ENCODE peak calls at places on chromosome 10, in nine cellular contexts. J is Peyer's patch, C is endodermal cell, G is tibial nerve, B is lung, M is ovary, L is cardiac muscle cell, Z is right lobe of liver, Q is HCT116. I is an unnamed sample. For H3K4me1, the result is how much of the 10 kb centered on the place peaks cover.

GRCh38 chr10:122018951-122019413 is 30.0 kb downstream of the TACC2 start:
- DNase-seq in J (no peak), C (no peak), G (no peak), B (peak), M (no peak), L (no peak), Z (peak), Q (no peak), I (no peak)

GRCh38 chr10:132223156-132223590 is 36.4 kb downstream of the DPYSL4 start:
- DNase-seq in J (peak), C (peak), G (peak), B (peak), M (peak), L (peak), Z (peak), Q (peak), I (no peak)

GRCh38 chr10:125661942-125662515 is 20.9 kb downstream of the TEX36 start:
- DNase-seq in J (no peak), C (peak), G (no peak), B (no peak), M (no peak), L (no peak), Z (no peak), Q (peak), I (no peak)

GRCh38 chr10:75469018-75469616 is 37.7 kb downstream of the LRMDA start:
- DNase-seq in J (no peak), C (no peak), G (peak), B (peak), M (no peak), L (no peak), Z (no peak), Q (no peak), I (no peak)

GRCh38 chr10:69965919-69966662 is 86.6 kb upstream of the MACROH2A2 start:
- DNase-seq in J (peak), C (no peak), G (no peak), B (peak), M (no peak), L (no peak), Z (no peak), Q (no peak), I (no peak)

GRCh38 chr10:43209651-43210141 is 57.2 kb downstream of the RASGEF1A start:
- DNase-seq in J (no peak), C (peak), G (no peak), B (no peak), M (peak), L (no peak), Z (peak), Q (no peak), I (no peak)

GRCh38 chr10:2772791-2773644 is 294.3 kb upstream of the PFKP start:
- DNase-seq in J (no peak), C (no peak), G (no peak), B (no peak), M (no peak), L (no peak), Z (no peak), Q (no peak), I (no peak)

GRCh38 chr10:126658928-126659327 is 11.6 kb downstream of the C10orf90 start:
- DNase-seq in J (no peak), C (no peak), G (no peak), B (no peak), M (no peak), L (no peak), Z (no peak), Q (no peak), I (no peak)

GRCh38 chr10:31704195-31704594 is 224.4 kb downstream of the ARHGAP12 start:
- DNase-seq in J (no peak), C (no peak), G (no peak), B (no peak), M (no peak), L (no peak), Z (no peak), Q (no peak), I (no peak)

GRCh38 chr10:99682032-99682431 is 22.7 kb downstream of the ENTPD7 start:
- DNase-seq in J (no peak), C (no peak), G (no peak), B (no peak), M (no peak), L (no peak), Z (no peak), Q (no peak), I (no peak)

GRCh38 chr10:1184541-1185415 is 128.6 kb downstream of the WDR37 start:
- DNase-seq in J (no peak), C (no peak), G (no peak), B (no peak), M (peak), L (no peak), Z (peak), Q (no peak), I (no peak)

GRCh38 chr10:86160890-86161585 is 205.6 kb downstream of the GRID1 start:
- DNase-seq in J (no peak), C (no peak), G (no peak), B (no peak), M (peak), L (no peak), Z (no peak), Q (no peak), I (no peak)

GRCh38 chr10:11205026-11205772 is 187.5 kb downstream of the CELF2 start:
- DNase-seq in J (no peak), C (no peak), G (no peak), B (no peak), M (no peak), L (no peak), Z (no peak), Q (no peak), I (no peak)

GRCh38 chr10:110083884-110084283 is 76.1 kb downstream of the ADD3 start:
- DNase-seq in J (no peak), C (no peak), G (no peak), B (no peak), M (no peak), L (no peak), Z (no peak), Q (no peak), I (no peak)

GRCh38 chr10:31959461-31960173 is 31.0 kb upstream of the ARHGAP12 start:
- DNase-seq in J (no peak), C (no peak), G (no peak), B (no peak), M (no peak), L (no peak), Z (no peak), Q (no peak), I (no peak)

GRCh38 chr10:22621726-22622125 is 92.7 kb downstream of the PIP4K2A start:
- DNase-seq in J (no peak), C (no peak), G (no peak), B (no peak), M (no peak), L (no peak), Z (no peak), Q (no peak), I (no peak)

GRCh38 chr10:92573091-92573797 is 649 bp downstream of the IDE start:
- DNase-seq in J (peak), C (peak), G (no peak), B (peak), M (peak), L (peak), Z (peak), Q (no peak), I (no peak)

GRCh38 chr10:133237241-133238065 is at the start of gene VENTX:
- DNase-seq in J (no peak), C (peak), G (no peak), B (no peak), M (no peak), L (no peak), Z (no peak), Q (no peak), I (no peak)

GRCh38 chr10:7988985-7989384 is 65.5 kb upstream of the GATA3 start:
- DNase-seq in J (no peak), C (peak), G (no peak), B (no peak), M (no peak), L (no peak), Z (no peak), Q (no peak), I (no peak)

GRCh38 chr10:18527692-18528091 is 123.7 kb downstream of the NSUN6 start:
- DNase-seq in J (no peak), C (no peak), G (no peak), B (no peak), M (no peak), L (no peak), Z (no peak), Q (no peak), I (no peak)

GRCh38 chr10:87500646-87501048 is 4.0 kb upstream of the MINPP1 start:
- DNase-seq in J (no peak), C (no peak), G (no peak), B (no peak), M (no peak), L (no peak), Z (no peak), Q (no peak), I (no peak)

GRCh38 chr10:91576096-91576545 is 56.8 kb downstream of the PPP1R3C start:
- DNase-seq in J (no peak), C (no peak), G (no peak), B (no peak), M (no peak), L (no peak), Z (no peak), Q (no peak), I (no peak)

GRCh38 chr10:125002044-125002422 is 60.1 kb downstream of the ZRANB1 start:
- DNase-seq in J (no peak), C (no peak), G (no peak), B (no peak), M (no peak), L (no peak), Z (peak), Q (no peak), I (no peak)

GRCh38 chr10:6269953-6270867 is 67.5 kb downstream of the PFKFB3 start:
- DNase-seq in J (peak), C (no peak), G (no peak), B (no peak), M (no peak), L (no peak), Z (no peak), Q (no peak), I (no peak)

GRCh38 chr10:30346135-30346534 is 2.9 kb downstream of the MTPAP start:
- DNase-seq in J (no peak), C (no peak), G (no peak), B (no peak), M (no peak), L (no peak), Z (no peak), Q (no peak), I (no peak)

GRCh38 chr10:4183761-4184261 is 398.8 kb upstream of the KLF6 start:
- DNase-seq in J (no peak), C (no peak), G (no peak), B (no peak), M (no peak), L (no peak), Z (no peak), Q (no peak), I (no peak)

GRCh38 chr10:7686351-7687171 is 16.6 kb upstream of the ITIH2 start:
- DNase-seq in J (no peak), C (no peak), G (no peak), B (peak), M (no peak), L (no peak), Z (peak), Q (no peak), I (no peak)

GRCh38 chr10:3886191-3886590 is 101.2 kb upstream of the KLF6 start:
- DNase-seq in J (no peak), C (peak), G (no peak), B (no peak), M (peak), L (peak), Z (peak), Q (no peak), I (no peak)

GRCh38 chr10:110260746-110261477 is 43.8 kb downstream of the SMNDC1 start:
- DNase-seq in J (no peak), C (no peak), G (no peak), B (no peak), M (no peak), L (no peak), Z (no peak), Q (no peak), I (no peak)

GRCh38 chr10:63711866-63712716 is 190.9 kb downstream of the REEP3 start:
- DNase-seq in J (peak), C (no peak), G (peak), B (peak), M (peak), L (no peak), Z (peak), Q (peak), I (peak)

GRCh38 chr10:89062861-89063260 is 72.3 kb downstream of the FAS start:
- DNase-seq in J (no peak), C (no peak), G (no peak), B (peak), M (peak), L (no peak), Z (peak), Q (no peak), I (no peak)

GRCh38 chr10:122178655-122179054 is 92.4 kb upstream of the BTBD16 start:
- DNase-seq in J (no peak), C (no peak), G (no peak), B (no peak), M (no peak), L (no peak), Z (no peak), Q (no peak), I (no peak)

GRCh38 chr10:94065787-94066186 is 72.1 kb downstream of the PLCE1 start:
- DNase-seq in J (no peak), C (no peak), G (no peak), B (no peak), M (no peak), L (no peak), Z (no peak), Q (no peak), I (no peak)

GRCh38 chr10:118800920-118801319 is 46.1 kb upstream of the CACUL1 start:
- DNase-seq in J (no peak), C (no peak), G (no peak), B (no peak), M (no peak), L (peak), Z (peak), Q (no peak), I (no peak)

GRCh38 chr10:75542084-75542483 is 110.7 kb downstream of the LRMDA start:
- DNase-seq in J (no peak), C (no peak), G (no peak), B (no peak), M (no peak), L (no peak), Z (no peak), Q (no peak), I (no peak)

GRCh38 chr10:117609095-117609821 is 66.7 kb downstream of the EMX2 start:
- DNase-seq in J (no peak), C (no peak), G (no peak), B (peak), M (peak), L (no peak), Z (no peak), Q (no peak), I (no peak)

GRCh38 chr10:132446661-132447445 is 49.9 kb downstream of the PWWP2B start:
- DNase-seq in J (peak), C (peak), G (no peak), B (peak), M (no peak), L (peak), Z (peak), Q (peak), I (no peak)

GRCh38 chr10:73814896-73815718 is 3.7 kb upstream of the NDST2 start:
- DNase-seq in J (no peak), C (peak), G (no peak), B (no peak), M (no peak), L (no peak), Z (no peak), Q (peak), I (no peak)

GRCh38 chr10:71765176-71765906 is 8.0 kb downstream of the VSIR start:
- DNase-seq in J (no peak), C (no peak), G (no peak), B (no peak), M (no peak), L (no peak), Z (no peak), Q (no peak), I (no peak)
- TF ChIP-seq CTCF in J (no peak), C (no peak), G (no peak), B (no peak), M (no peak), L (no peak), Z (no peak), Q (no peak), I (peak)

DNA sequence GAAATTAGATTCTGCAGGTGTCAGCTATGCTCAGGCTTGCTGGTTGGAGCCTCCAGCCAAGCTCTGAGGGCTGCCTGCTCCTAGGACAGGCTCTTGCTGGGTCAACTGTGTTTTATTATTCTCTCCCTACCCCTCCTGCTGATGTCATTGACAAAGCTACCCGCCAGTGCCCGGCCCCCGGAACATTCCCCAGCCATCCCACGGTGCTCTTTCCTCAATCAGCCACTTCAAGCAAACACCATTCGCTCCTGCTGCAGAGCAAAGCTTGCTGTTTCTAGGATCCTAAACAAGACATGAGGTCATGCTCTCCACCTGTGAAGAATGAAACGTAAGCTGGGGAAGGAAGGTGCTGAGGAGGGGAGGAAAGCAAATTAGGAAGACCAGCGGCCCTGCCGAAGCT is 2.1 kb upstream of the C10orf71 start:
- DNase-seq in J (no peak), C (peak), G (no peak), B (no peak), M (no peak), L (no peak), Z (no peak), Q (no peak), I (no peak)
- H3K4me1 ChIP-seq in J (under half), C (under half), G (under half), B (under half), M (under half), L (under half), Z (under half), Q (under half), I (under half)

GRCh38 chr10:114458955-114459354 is 54.7 kb upstream of the AFAP1L2 start:
- DNase-seq in J (no peak), C (peak), G (no peak), B (peak), M (peak), L (no peak), Z (no peak), Q (peak), I (no peak)
- TF ChIP-seq CTCF in J (peak), C (peak), G (no peak), B (no peak), M (peak), L (peak), Z (peak), Q (peak), I (peak)

GRCh38 chr10:103816431-103816830 is 38.9 kb downstream of the SH3PXD2A start:
- DNase-seq in J (no peak), C (no peak), G (no peak), B (no peak), M (no peak), L (no peak), Z (no peak), Q (peak), I (no peak)

GRCh38 chr10:103818765-103819374 is 36.5 kb downstream of the SH3PXD2A start:
- DNase-seq in J (no peak), C (peak), G (no peak), B (no peak), M (no peak), L (no peak), Z (no peak), Q (no peak), I (no peak)

GRCh38 chr10:103814626-103815370 is 40.6 kb downstream of the SH3PXD2A start:
- DNase-seq in J (no peak), C (no peak), G (no peak), B (no peak), M (no peak), L (no peak), Z (no peak), Q (no peak), I (no peak)

GRCh38 chr10:103820101-103821062 is 35.0 kb downstream of the SH3PXD2A start:
- DNase-seq in J (no peak), C (no peak), G (peak), B (peak), M (peak), L (no peak), Z (peak), Q (no peak), I (no peak)

DNA sequence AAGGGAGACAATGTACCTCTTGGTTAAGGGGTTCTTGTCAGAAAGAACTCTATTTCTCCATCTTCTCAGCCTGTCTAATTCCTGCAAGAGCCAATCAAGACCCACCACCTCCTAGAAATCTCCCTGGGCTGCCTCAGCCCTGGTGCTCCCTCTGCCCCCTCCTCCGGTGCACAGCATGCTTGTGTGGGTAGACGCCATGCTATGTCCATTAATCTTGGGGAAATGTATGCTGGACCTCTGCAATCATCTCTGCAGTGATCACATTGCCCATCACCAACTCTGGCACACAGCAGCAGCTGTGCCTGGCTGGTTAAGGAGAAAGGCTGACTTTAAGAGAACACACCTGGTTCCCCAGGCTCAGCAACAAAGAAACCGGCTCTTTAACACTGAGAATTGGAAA is 37.3 kb downstream of the SH3PXD2A start:
- DNase-seq in J (no peak), C (no peak), G (no peak), B (no peak), M (no peak), L (no peak), Z (no peak), Q (no peak), I (no peak)
- H3K4me1 ChIP-seq in J (under half), C (under half), G (under half), B (under half), M (under half), L (half or more), Z (under half), Q (under half), I (under half)

GRCh38 chr10:56722912-56723311 is 361.9 kb upstream of the ZWINT start:
- DNase-seq in J (no peak), C (peak), G (no peak), B (no peak), M (no peak), L (no peak), Z (no peak), Q (no peak), I (no peak)
- TF ChIP-seq CTCF in J (no peak), C (no peak), G (no peak), B (no peak), M (no peak), L (no peak), Z (no peak), Q (no peak), I (no peak)

GRCh38 chr10:97517096-97517750 is 18.5 kb downstream of the UBTD1 start:
- DNase-seq in J (no peak), C (no peak), G (no peak), B (no peak), M (peak), L (no peak), Z (no peak), Q (no peak), I (no peak)

GRCh38 chr10:97515260-97515978 is 16.7 kb downstream of the UBTD1 start:
- DNase-seq in J (no peak), C (no peak), G (no peak), B (no peak), M (no peak), L (no peak), Z (peak), Q (no peak), I (no peak)

GRCh38 chr10:97517778-97518561 is 19.2 kb downstream of the UBTD1 start:
- DNase-seq in J (no peak), C (peak), G (no peak), B (no peak), M (peak), L (no peak), Z (no peak), Q (peak), I (no peak)

GRCh38 chr10:97511711-97512445 is 13.2 kb downstream of the UBTD1 start:
- DNase-seq in J (no peak), C (no peak), G (no peak), B (no peak), M (no peak), L (no peak), Z (no peak), Q (no peak), I (no peak)

GRCh38 chr10:97514344-97514743 is 15.6 kb downstream of the UBTD1 start:
- DNase-seq in J (no peak), C (no peak), G (no peak), B (no peak), M (no peak), L (peak), Z (no peak), Q (no peak), I (no peak)
- H3K4me1 ChIP-seq in J (under half), C (under half), G (under half), B (under half), M (under half), L (under half), Z (under half), Q (under half), I (under half)

DNA sequence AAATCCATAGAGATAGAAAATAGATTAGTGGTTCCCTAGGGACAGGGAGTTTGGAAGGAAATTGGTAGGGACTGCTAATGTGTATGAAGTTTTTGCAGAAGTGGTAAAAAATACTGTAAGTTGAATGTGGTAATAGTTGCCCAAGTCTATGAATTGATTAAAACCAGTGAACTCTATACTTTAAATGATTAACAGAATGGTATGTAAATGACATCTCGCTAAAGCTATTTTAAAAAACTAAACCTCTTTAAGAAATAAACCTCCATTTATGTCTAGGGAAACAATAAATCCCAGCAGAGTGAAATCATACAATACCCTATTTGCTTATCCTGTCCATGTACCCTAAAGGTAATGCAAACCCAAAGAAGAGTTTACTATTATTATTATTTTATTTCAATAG is 61.4 kb downstream of the IPMK start:
- DNase-seq in J (no peak), C (no peak), G (no peak), B (no peak), M (no peak), L (no peak), Z (no peak), Q (no peak), I (no peak)
- TF ChIP-seq CTCF in J (no peak), C (no peak), G (no peak), B (no peak), M (no peak), L (no peak), Z (no peak), Q (no peak), I (no peak)

I was measured in esophagus squamous epithelium.